ENCODE peak calls at places on chromosomes 7 and 10, in ten cellular contexts. A is BE2C, O is fibroblast of lung, U is spleen, F is neuronal stem cell, R is right lobe of liver, J is IMR-90, S is transverse colon, B is endothelial cell of umbilical vein, E is iPS DF 6.9. X is an unnamed sample.

GRCh38 chr7:75565129-75565528 is 73.0 kb downstream of the SPDYE5 start:
- DNase-seq in A (no peak), J (peak; percentile 93), R (no peak), U (no peak), E (no peak), B (peak; percentile 96), F (no peak), S (no peak), O (peak; percentile 96), X (peak; percentile 92)

GRCh38 chr7:86643478-86644281 is at the start of gene GRM3:
- DNase-seq in S (no peak), B (no peak), E (peak; percentile 55), O (peak; percentile 0), U (no peak), A (peak; percentile 42), J (no peak), R (no peak), F (peak; percentile 91), X (peak; percentile 88)

GRCh38 chr10:132410779-132411532 is 14.0 kb downstream of the PWWP2B start:
- DNase-seq in U (peak; percentile 67), F (no peak), J (no peak), A (no peak), E (no peak), S (no peak), B (no peak), R (no peak), O (no peak), X (no peak)

GRCh38 chr7:148699024-148699771 is 495 bp downstream of the CUL1 start:
- DNase-seq in S (peak; percentile 51), E (no peak), F (peak; percentile 24), A (peak; percentile 62), O (peak; percentile 56), J (peak; percentile 45), R (peak; percentile 84), B (peak; percentile 56), U (peak; percentile 94), X (peak; percentile 73)

GRCh38 chr7:88835147-88835728 is 39.7 kb upstream of the TEX47 start:
- DNase-seq in E (peak; percentile 33), F (peak; percentile 29), O (peak; percentile 2), B (peak; percentile 58), J (no peak), R (no peak), A (peak; percentile 15), S (no peak), U (no peak), X (peak; percentile 50)

GRCh38 chr7:6616854-6617643 is 1.6 kb downstream of the ZNF853 start:
- DNase-seq in O (no peak), E (no peak), R (no peak), A (no peak), F (no peak), J (no peak), U (no peak), S (no peak), B (no peak), X (no peak)

GRCh38 chr10:32795598-32796183 is 162.3 kb downstream of the ITGB1 start:
- DNase-seq in A (no peak), U (no peak), R (no peak), F (peak; percentile 14), O (peak; percentile 23), E (no peak), J (peak; percentile 32), S (no peak), B (peak; percentile 55), X (peak; percentile 54)

GRCh38 chr7:155758348-155758747 is 53.9 kb downstream of the SHH start:
- DNase-seq in U (no peak), J (no peak), O (no peak), B (no peak), S (no peak), R (no peak), F (no peak), E (no peak), A (no peak), X (no peak)

GRCh38 chr10:31836569-31837406 is 91.8 kb downstream of the ARHGAP12 start:
- DNase-seq in U (no peak), S (no peak), F (peak; percentile 2), R (no peak), A (peak; percentile 40), J (peak; percentile 48), O (peak; percentile 34), E (peak; percentile 20), B (peak; percentile 44), X (peak; percentile 45)

GRCh38 chr7:108094933-108095710 is 35.0 kb downstream of the LAMB4 start:
- DNase-seq in R (peak; percentile 80), E (no peak), U (no peak), S (peak; percentile 65), B (peak; percentile 86), J (peak; percentile 91), F (no peak), O (peak; percentile 96), A (peak; percentile 58), X (peak; percentile 95)

GRCh38 chr7:151126500-151127137 is 40.3 kb downstream of the AGAP3 start:
- DNase-seq in J (no peak), E (no peak), U (no peak), A (no peak), R (no peak), S (peak; percentile 77), O (no peak), B (no peak), F (no peak), X (no peak)

GRCh38 chr7:31663072-31663471 is 23.9 kb upstream of the PPP1R17 start:
- DNase-seq in U (no peak), B (no peak), S (no peak), E (peak; percentile 73), R (no peak), F (no peak), A (no peak), J (no peak), O (no peak), X (no peak)

GRCh38 chr7:11193131-11193867 is 219.6 kb downstream of the PHF14 start:
- DNase-seq in U (no peak), A (peak; percentile 41), S (no peak), F (no peak), O (peak; percentile 39), E (peak; percentile 39), R (peak; percentile 72), J (no peak), B (no peak), X (peak; percentile 54)
- H3K4me3 ChIP-seq in U (no peak overlapping the region), A (peak overlapping the region; percentile 58), S (peak overlapping the region; percentile 12), F (no peak overlapping the region), O (peak overlapping the region; percentile 56), E (peak overlapping the region; percentile 16), R (peak overlapping the region; percentile 45), J (peak overlapping the region; percentile 33), B (peak overlapping the region; percentile 18), X (peak overlapping the region; percentile 5)

GRCh38 chr10:125951290-125951689 is 54.9 kb downstream of the FANK1 start:
- DNase-seq in U (no peak), O (no peak), F (no peak), S (no peak), B (no peak), J (no peak), E (no peak), R (no peak), A (no peak), X (no peak)

GRCh38 chr10:125955766-125956165 is 59.4 kb downstream of the FANK1 start:
- DNase-seq in E (no peak), S (no peak), U (no peak), O (no peak), R (no peak), J (no peak), A (no peak), B (peak; percentile 65), F (no peak), X (no peak)

DNA sequence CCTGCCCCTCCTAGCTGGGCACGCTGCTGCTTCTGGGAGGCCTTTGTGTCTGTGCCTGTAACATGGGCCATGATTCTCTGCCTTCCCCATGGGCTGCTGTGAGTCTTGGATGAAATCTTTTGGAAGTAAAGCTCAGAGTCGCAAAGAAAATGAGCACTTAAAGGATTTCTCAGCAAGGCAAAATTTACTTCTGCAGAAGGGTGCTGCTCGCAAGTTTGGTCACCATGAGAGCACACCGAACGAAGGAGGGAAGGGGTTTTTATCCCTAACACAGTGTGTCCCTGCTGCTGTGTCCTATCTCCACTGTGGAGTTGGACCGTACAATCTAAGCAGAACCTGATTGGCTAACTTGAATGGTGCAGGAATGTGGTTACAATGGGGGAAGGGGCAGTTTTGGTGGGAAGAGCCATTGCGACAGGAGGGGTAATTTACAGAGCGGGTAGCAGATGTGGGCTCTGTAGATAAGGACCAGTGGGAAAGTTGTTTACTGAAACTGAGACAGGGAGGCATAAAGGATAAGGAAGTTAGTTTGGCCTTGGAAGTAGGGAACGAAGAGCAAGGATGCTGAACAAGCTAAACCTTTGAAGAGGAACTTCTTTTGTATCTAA is 57.5 kb downstream of the FANK1 start:
- DNase-seq in U (no peak), E (no peak), S (no peak), F (no peak), R (no peak), O (peak; percentile 18), J (no peak), B (no peak), A (no peak), X (no peak)
- H3K27me3 ChIP-seq in U (no peaks in the 10 kb centered on the region), E (no peaks in the 10 kb centered on the region), S (no peaks in the 10 kb centered on the region), F (no peaks in the 10 kb centered on the region), R (no peaks in the 10 kb centered on the region), O (no peaks in the 10 kb centered on the region), J (no peaks in the 10 kb centered on the region), B (no peaks in the 10 kb centered on the region), A (no peaks in the 10 kb centered on the region), X (no peaks in the 10 kb centered on the region)

DNA sequence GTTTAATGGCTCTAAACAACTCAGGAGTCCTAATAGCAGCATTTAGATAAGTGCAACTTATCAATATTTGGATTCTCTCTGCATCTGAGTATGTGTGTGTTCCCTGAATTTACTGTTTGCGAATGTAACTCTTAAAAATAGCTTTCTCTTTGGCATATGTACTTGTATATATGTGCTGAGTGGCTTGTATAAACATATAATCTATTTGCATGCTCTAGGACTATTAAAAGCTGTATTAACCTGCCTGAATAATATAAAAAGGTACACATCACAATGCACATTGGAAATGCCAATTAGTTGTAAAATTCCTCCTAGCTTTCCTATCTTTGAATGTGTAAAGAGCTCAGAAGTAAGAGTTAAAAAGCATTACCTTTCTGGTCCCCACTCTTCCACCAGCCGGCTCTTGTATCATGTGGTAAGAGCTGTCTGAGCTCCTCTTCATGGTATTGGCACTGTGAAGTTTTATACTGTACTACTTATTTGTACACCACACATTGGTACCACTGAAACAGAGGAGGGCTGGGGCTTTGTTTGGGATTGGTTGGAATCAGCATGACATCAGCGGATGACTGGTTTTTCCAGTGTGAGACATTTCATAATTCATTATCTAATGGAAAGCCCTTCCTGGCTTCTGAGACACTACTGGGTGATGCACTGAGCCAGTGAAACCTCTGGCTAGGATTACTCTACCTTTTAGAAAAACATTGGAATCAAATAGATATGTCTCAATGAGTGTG is at the start of gene INHBA:
- DNase-seq in J (peak; percentile 98), B (peak; percentile 84), S (no peak), A (no peak), O (peak; percentile 96), R (no peak), F (no peak), E (no peak), U (no peak), X (peak; percentile 81)
- H3K4me3 ChIP-seq in J (peak within 1 kb of the TSS; percentile 91), B (no peak within 1 kb of the TSS), S (no peak within 1 kb of the TSS), A (no peak within 1 kb of the TSS), O (peak within 1 kb of the TSS; percentile 81), R (no peak within 1 kb of the TSS), F (no peak within 1 kb of the TSS), E (no peak within 1 kb of the TSS), U (no peak within 1 kb of the TSS), X (peak within 1 kb of the TSS; percentile 4)

DNA sequence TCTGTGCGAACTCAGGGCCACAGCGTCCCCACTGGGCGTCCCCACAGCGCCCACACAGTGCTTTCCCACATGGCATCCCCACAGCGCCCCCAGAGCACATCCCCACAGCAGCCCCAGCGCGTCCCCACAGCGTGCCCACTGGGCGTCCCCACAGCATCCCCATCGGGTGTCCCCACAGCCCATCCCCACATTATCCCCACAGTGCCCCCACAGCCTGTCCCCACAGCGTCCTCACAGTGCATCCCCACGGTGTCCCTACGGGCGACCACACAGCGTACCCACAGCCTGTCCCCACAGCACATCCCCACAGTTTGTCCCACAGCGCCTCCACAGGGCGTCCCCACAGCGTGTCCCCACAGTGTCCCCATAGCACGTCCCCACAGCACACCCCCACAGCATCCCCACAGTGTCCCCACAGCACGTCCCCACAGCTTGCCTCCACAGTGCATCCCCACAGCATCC is 131.6 kb downstream of the ACTR3B start:
- DNase-seq in S (no peak), U (peak; percentile 70), A (no peak), F (no peak), B (no peak), E (no peak), R (no peak), O (no peak), J (no peak), X (no peak)
- H3K27me3 ChIP-seq in S (peaks cover 16% of the 10 kb centered on the region), U (no peaks in the 10 kb centered on the region), A (no peaks in the 10 kb centered on the region), F (no peaks in the 10 kb centered on the region), B (no peaks in the 10 kb centered on the region), E (no peaks in the 10 kb centered on the region), R (no peaks in the 10 kb centered on the region), O (no peaks in the 10 kb centered on the region), J (no peaks in the 10 kb centered on the region), X (no peaks in the 10 kb centered on the region)